ENCODE peak calls at places on chromosomes 13 and 19, in four cellular contexts. M is H1, P is GM12878, G is K562. Y is an unnamed sample.

GRCh38 chr13:63838366-63839110 is 2422.9 kb upstream of the PCDH20 start:
- DNase-seq in P (no peak), M (no peak), G (no peak), Y (no peak)

GRCh38 chr13:86932935-86933334 is 738.2 kb upstream of the SLITRK5 start:
- DNase-seq in P (no peak), G (no peak), M (peak; percentile 43), Y (peak; percentile 43)

GRCh38 chr13:79365981-79366380 is 40.1 kb downstream of the RBM26 start:
- DNase-seq in M (no peak), P (no peak), G (no peak), Y (no peak)

GRCh38 chr13:51906581-51906980 is 44.8 kb downstream of the CCDC70 start:
- DNase-seq in P (no peak), M (no peak), G (no peak), Y (no peak)

GRCh38 chr13:82571653-82572052 is 1310.6 kb downstream of the SLITRK1 start:
- DNase-seq in M (no peak), G (no peak), P (no peak), Y (no peak)

GRCh38 chr19:460877-461609 is at the start of gene SHC2:
- DNase-seq in G (peak; percentile 68), P (no peak), M (no peak), Y (no peak)

GRCh38 chr13:70098669-70099068 is 9.0 kb upstream of the ATXN8OS start:
- DNase-seq in M (no peak), P (no peak), G (no peak), Y (no peak)

GRCh38 chr13:22278336-22278929 is 607.6 kb downstream of the FGF9 start:
- DNase-seq in M (peak; percentile 7), G (no peak), P (peak; percentile 43), Y (peak; percentile 63)

GRCh38 chr13:80586356-80586755 is 245.4 kb upstream of the SPRY2 start:
- DNase-seq in P (no peak), G (no peak), M (no peak), Y (no peak)

GRCh38 chr19:38034153-38034835 is 127.3 kb downstream of the SIPA1L3 start:
- DNase-seq in G (no peak), P (no peak), M (no peak), Y (peak; percentile 62)

GRCh38 chr13:88674841-88675240 is 1003.7 kb downstream of the SLITRK5 start:
- DNase-seq in G (no peak), P (no peak), M (no peak), Y (no peak)

GRCh38 chr13:62627226-62627625 is 1211.6 kb upstream of the PCDH20 start:
- DNase-seq in P (no peak), M (no peak), G (no peak), Y (no peak)

GRCh38 chr13:98771838-98772611 is 19.6 kb upstream of the SLC15A1 start:
- DNase-seq in G (no peak), P (no peak), M (no peak), Y (no peak)

GRCh38 chr13:33544308-33544707 is 258.8 kb upstream of the STARD13 start:
- DNase-seq in P (no peak), G (no peak), M (no peak), Y (no peak)

GRCh38 chr13:37484056-37484455 is 114.5 kb downstream of the POSTN start:
- DNase-seq in P (no peak), G (no peak), M (no peak), Y (no peak)

GRCh38 chr19:33622809-33623511 is 1.2 kb downstream of the CHST8 start:
- DNase-seq in M (no peak), P (no peak), G (no peak), Y (no peak)

GRCh38 chr19:33621811-33622504 is at the start of gene CHST8:
- DNase-seq in G (peak; percentile 75), P (no peak), M (no peak), Y (no peak)

GRCh38 chr19:33620611-33621010 is 1.1 kb upstream of the CHST8 start:
- DNase-seq in G (no peak), M (no peak), P (no peak), Y (no peak)

GRCh38 chr19:33622505-33622808 is 704 bp downstream of the CHST8 start:
- DNase-seq in M (no peak), P (no peak), G (no peak), Y (no peak)

DNA sequence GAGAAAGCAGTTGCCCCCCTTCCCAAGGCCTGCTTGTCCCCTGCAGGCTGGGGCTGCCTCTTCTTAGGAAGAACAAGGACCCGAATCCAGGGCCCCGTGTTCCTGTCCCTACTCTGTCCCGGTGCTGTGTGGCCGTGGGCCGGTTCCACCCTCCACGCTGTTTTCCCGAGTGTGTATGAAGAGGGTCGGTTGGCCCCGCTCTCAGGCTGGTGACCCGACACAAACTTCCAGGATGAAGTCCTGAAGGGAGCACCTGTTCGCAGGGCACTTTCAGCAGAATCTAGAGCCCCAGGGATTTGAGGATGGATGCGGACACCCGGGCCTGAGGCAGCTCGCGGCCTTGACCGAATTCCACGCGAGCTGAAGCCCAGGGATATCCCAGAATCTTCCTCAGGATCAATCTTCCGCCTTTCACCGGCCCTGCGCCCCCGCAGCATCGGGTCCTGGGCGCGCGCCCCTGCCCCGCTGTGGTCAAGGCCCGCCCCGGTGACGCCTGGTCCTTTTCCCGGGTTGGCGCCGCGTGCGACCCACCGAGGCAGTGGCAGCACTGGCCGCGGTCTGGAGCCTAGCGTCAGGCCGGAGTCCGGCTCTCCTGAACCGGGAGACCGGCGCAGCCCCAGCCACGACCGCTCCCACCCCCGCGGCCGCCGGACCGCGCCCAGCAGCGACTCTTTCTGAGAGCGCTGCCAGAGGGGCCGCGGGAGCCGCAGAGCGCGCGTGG is 528 bp upstream of the CHST8 start:
- DNase-seq in P (no peak), G (no peak), M (no peak), Y (no peak)
- H3K4me3 ChIP-seq in P (no peak overlapping the region), G (no peak overlapping the region), M (peak overlapping the region; percentile 80), Y (no peak overlapping the region)

DNA sequence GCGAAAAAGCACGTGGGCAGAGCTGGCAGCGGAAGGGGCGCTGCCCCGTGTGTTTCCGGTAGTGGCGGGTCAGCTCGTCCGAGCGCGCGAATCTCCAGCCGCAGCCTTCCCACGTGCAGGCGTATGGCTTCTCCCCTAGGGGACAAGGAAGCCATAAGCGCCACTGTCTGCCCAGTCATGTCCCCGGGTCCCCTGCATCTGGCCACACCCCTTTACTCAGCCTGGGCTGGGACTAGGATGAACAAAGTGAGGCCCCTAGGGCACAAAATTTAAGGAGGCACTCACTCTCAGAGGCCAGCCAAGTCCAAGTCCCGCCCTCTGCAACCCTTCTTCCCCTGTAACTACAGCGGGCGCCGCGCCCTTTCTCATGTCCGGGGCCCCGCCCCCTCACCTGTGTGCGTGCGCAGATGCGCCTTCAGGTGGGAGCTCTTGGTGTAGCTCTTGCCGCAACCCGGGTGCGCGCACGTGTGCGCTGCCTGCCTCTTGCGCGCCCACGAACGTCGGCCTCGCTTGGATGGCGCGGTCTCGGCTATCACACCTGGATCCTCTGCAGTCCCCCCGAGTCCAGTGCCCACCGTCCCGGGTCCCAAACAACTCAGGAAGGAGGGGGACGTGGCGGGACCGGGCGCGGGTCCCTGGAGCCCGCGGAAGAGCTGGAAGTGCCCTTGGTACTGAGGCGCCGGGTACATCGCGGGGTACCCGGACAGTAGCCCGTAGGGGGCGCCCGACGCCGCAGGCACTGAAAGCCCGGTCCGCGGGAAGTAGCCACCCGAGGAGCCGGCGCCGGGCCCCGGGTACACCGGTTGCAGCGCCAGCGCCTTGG is 1.9 kb downstream of the KLF1 start:
- DNase-seq in M (peak; percentile 94), G (peak; percentile 91), P (peak; percentile 57), Y (peak; percentile 28)
- TF ChIP-seq CHD1 in M (no peak), G (no peak), P (no peak), Y (no peak)

GRCh38 chr19:50198431-50199253 is 4.8 kb upstream of the MYH14 start:
- DNase-seq in P (no peak), G (no peak), M (no peak), Y (no peak)

GRCh38 chr19:50202399-50202798 is 1.0 kb upstream of the MYH14 start:
- DNase-seq in G (no peak), M (no peak), P (no peak), Y (no peak)

GRCh38 chr19:50197348-50197747 is 6.1 kb upstream of the MYH14 start:
- DNase-seq in G (no peak), M (no peak), P (no peak), Y (no peak)

GRCh38 chr19:50196322-50196932 is 7.0 kb upstream of the MYH14 start:
- DNase-seq in M (no peak), P (no peak), G (no peak), Y (no peak)

DNA sequence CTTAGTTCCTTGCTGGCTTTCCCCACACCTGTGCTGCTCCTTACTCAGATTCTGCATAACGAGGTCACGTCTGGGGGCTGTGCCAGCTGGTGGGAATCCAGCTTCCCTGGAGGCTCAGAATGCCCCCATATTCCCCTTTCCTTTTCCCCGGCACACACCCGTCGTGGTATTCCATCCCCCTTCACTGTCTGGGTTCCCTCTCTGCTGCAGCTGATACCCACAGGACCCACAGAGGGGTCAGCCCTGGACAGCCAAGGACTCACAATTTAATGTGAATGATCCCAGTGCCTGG is 4.2 kb upstream of the MYH14 start:
- DNase-seq in P (no peak), M (no peak), G (no peak), Y (no peak)
- TF ChIP-seq RAD21 in P (no peak), M (no peak), G (no peak), Y (no peak)

DNA sequence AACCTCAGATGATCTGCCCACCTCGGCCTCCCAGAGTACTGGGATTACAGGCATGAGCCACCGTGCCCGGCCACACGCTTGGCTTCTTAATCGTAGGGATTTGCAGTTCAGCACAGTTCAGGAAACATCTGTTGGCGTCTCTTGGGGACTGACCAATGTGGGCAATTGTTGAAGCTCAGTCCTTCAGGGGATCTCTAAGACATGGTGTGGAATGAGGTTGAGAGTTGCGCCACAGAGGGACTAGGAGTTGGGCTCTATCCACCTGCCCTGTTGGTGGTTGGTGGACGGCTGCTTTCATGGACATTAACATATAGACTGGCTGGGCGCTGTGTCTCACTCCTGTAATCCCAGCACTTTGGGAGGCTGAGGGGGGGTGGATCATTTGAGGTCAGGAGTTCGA is 37.3 kb upstream of the SIN3B start:
- DNase-seq in P (no peak), G (no peak), M (no peak), Y (no peak)
- H3K4me3 ChIP-seq in P (no peak overlapping the region), G (no peak overlapping the region), M (no peak overlapping the region), Y (no peak overlapping the region)

GRCh38 chr13:100069278-100069677 is 19.6 kb upstream of the PCCA start:
- DNase-seq in M (no peak), P (no peak), G (no peak), Y (peak; percentile 18)

GRCh38 chr13:100063906-100064305 is 25.0 kb upstream of the PCCA start:
- DNase-seq in M (no peak), G (no peak), P (no peak), Y (no peak)

GRCh38 chr13:100068532-100068931 is 20.4 kb upstream of the PCCA start:
- DNase-seq in P (no peak), M (no peak), G (no peak), Y (no peak)

GRCh38 chr13:100059827-100060226 is 29.1 kb upstream of the PCCA start:
- DNase-seq in P (no peak), M (no peak), G (no peak), Y (no peak)

DNA sequence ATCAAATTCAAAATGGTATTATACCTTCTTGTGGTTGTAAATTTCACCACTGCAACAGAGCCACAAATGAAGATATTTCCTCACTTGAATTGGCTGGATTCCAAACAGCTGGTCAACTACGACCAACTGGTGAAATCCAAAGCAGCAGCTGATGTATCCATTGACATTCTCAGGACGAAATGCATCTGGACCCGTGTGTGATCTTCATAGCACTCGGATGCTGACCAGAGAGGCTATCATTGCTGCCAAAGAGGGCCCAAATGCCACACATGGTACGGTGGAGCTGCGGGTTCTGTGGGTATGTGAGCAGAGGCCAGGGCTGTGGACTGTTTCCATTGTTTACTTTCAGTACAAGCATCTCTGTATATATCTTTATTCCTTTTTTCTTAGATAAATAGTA is 25.6 kb upstream of the PCCA start:
- DNase-seq in G (no peak), P (no peak), M (no peak), Y (peak; percentile 44)
- TF ChIP-seq CHD1 in G (no peak), P (no peak), M (no peak), Y (no peak)

Y was measured in IMR-90.